ENCODE peak calls at places on chromosomes 11 and 22, in seven cellular contexts. M is H9, P is IMR-90, W is neuronal stem cell, U is H1, N is mesendoderm, C is trophoblast cell. K is an unnamed sample.

GRCh38 chr11:47435687-47436086 is 9.4 kb upstream of the PSMC3 start:
- DNase-seq in M (no peak), P (no peak), W (no peak), U (no peak), N (no peak), C (no peak), K (no peak)

GRCh38 chr22:50720301-50720845 is 17.6 kb upstream of the ACR start:
- DNase-seq in M (no peak), P (no peak), W (no peak), U (no peak), N (peak), C (no peak), K (no peak)

GRCh38 chr11:105706025-105706530 is 96.2 kb downstream of the GRIA4 start:
- DNase-seq in M (no peak), P (no peak), W (no peak), U (no peak), N (no peak), C (no peak), K (no peak)

GRCh38 chr11:6468712-6469495 is 4.8 kb downstream of the TRIM3 start:
- DNase-seq in M (peak), P (peak), W (peak), U (peak), N (peak), C (peak), K (peak)

GRCh38 chr11:114610984-114611944 is 15.7 kb upstream of the NXPE4 start:
- DNase-seq in M (no peak), P (peak), W (no peak), U (no peak), N (peak), C (no peak), K (peak)

GRCh38 chr11:93536346-93536871 is 6.8 kb downstream of the SMCO4 start:
- DNase-seq in M (no peak), P (no peak), W (no peak), U (no peak), N (peak), C (no peak), K (no peak)

GRCh38 chr11:119175493-119176077 is 7.1 kb downstream of the NLRX1 start:
- DNase-seq in M (no peak), P (peak), W (no peak), U (no peak), N (peak), C (no peak), K (peak)

GRCh38 chr11:46759196-46759595 is 40.2 kb downstream of the F2 start:
- DNase-seq in M (no peak), P (no peak), W (no peak), U (no peak), N (no peak), C (no peak), K (no peak)

GRCh38 chr11:62555464-62556092 is 9.0 kb upstream of the AHNAK start:
- DNase-seq in M (no peak), P (peak), W (no peak), U (no peak), N (peak), C (no peak), K (no peak)

GRCh38 chr11:82858556-82859091 is 41.6 kb downstream of the PRCP start:
- DNase-seq in M (no peak), P (peak), W (no peak), U (no peak), N (no peak), C (no peak), K (peak)

GRCh38 chr11:19845633-19846032 is 133.0 kb downstream of the NAV2 start:
- DNase-seq in M (no peak), P (no peak), W (no peak), U (no peak), N (no peak), C (no peak), K (no peak)

GRCh38 chr11:79045811-79046304 is 395.0 kb downstream of the TENM4 start:
- DNase-seq in M (no peak), P (peak), W (no peak), U (no peak), N (peak), C (no peak), K (peak)

GRCh38 chr11:78595431-78596130 is 20.9 kb upstream of the NARS2 start:
- DNase-seq in M (no peak), P (peak), W (no peak), U (no peak), N (no peak), C (no peak), K (peak)

GRCh38 chr11:69253028-69253427 is 40.9 kb upstream of the MYEOV start:
- DNase-seq in M (no peak), P (peak), W (no peak), U (no peak), N (peak), C (no peak), K (peak)

GRCh38 chr22:48099671-48100070 is 1337.2 kb downstream of the TBC1D22A start:
- DNase-seq in M (peak), P (no peak), W (no peak), U (no peak), N (no peak), C (no peak), K (no peak)

GRCh38 chr11:80085563-80085962 is 644.7 kb upstream of the TENM4 start:
- DNase-seq in M (no peak), P (no peak), W (no peak), U (no peak), N (no peak), C (no peak), K (no peak)

GRCh38 chr11:86717817-86718501 is 45.5 kb upstream of the ME3 start:
- DNase-seq in M (no peak), P (no peak), W (no peak), U (no peak), N (no peak), C (peak), K (no peak)

GRCh38 chr11:67680701-67681472 is 6.5 kb upstream of the ALDH3B2 start:
- DNase-seq in M (no peak), P (no peak), W (no peak), U (peak), N (no peak), C (no peak), K (no peak)

GRCh38 chr11:22807855-22808558 is 21.6 kb downstream of the SVIP start:
- DNase-seq in M (no peak), P (peak), W (no peak), U (no peak), N (no peak), C (no peak), K (no peak)

GRCh38 chr11:110377451-110377850 is 52.3 kb upstream of the FDX1 start:
- DNase-seq in M (no peak), P (no peak), W (no peak), U (no peak), N (no peak), C (peak), K (no peak)

GRCh38 chr11:110379261-110379660 is 50.5 kb upstream of the FDX1 start:
- DNase-seq in M (no peak), P (no peak), W (no peak), U (no peak), N (no peak), C (peak), K (no peak)

GRCh38 chr11:110379936-110380335 is 49.8 kb upstream of the FDX1 start:
- DNase-seq in M (no peak), P (no peak), W (no peak), U (no peak), N (no peak), C (peak), K (no peak)

GRCh38 chr11:110376711-110377324 is 52.9 kb upstream of the FDX1 start:
- DNase-seq in M (peak), P (peak), W (peak), U (no peak), N (peak), C (peak), K (peak)

DNA sequence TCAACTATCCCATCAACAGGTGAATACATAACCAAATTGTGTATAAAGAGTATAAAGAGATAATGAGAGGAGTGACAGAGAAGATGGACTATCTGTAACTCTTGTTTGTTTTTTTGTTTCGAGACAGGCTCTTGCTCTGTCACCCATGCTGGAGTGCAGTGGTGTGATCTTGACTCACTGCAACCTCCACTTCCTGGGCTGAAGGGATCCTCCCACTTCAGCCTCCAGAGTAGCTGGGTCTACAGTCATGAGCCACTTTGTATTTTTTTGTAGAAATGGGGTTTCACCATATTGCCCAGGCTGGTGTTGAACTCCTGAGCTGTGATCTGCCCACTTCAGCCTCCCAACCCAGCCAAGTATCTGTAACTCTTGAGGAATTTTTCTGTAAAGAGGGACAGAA is 48.5 kb upstream of the FDX1 start:
- DNase-seq in M (no peak), P (no peak), W (no peak), U (no peak), N (no peak), C (no peak), K (no peak)
- H3K4me2 ChIP-seq in M (no peak), P (no peak), W (no peak), U (no peak), N (no peak), C (no peak), K (no peak)

GRCh38 chr11:121540627-121541026 is 87.9 kb upstream of the SORL1-AS1 start:
- DNase-seq in M (no peak), P (no peak), W (no peak), U (no peak), N (no peak), C (no peak), K (peak)

GRCh38 chr11:121539000-121539399 is 86.2 kb upstream of the SORL1-AS1 start:
- DNase-seq in M (no peak), P (no peak), W (no peak), U (no peak), N (no peak), C (no peak), K (no peak)

GRCh38 chr11:121535122-121535796 is 82.5 kb upstream of the SORL1-AS1 start:
- DNase-seq in M (no peak), P (peak), W (no peak), U (no peak), N (no peak), C (no peak), K (no peak)

GRCh38 chr11:121536116-121536515 is 83.3 kb upstream of the SORL1-AS1 start:
- DNase-seq in M (no peak), P (no peak), W (no peak), U (no peak), N (no peak), C (no peak), K (no peak)

GRCh38 chr11:121538054-121538453 is 85.3 kb upstream of the SORL1-AS1 start:
- DNase-seq in M (no peak), P (no peak), W (no peak), U (no peak), N (no peak), C (no peak), K (no peak)
- H2AK5ac ChIP-seq in M (no peak), P (no peak), W (no peak), U (no peak), N (no peak), C (no peak), K (no peak)

GRCh38 chr22:37229012-37229804 is 14.9 kb downstream of the RAC2 start:
- DNase-seq in M (no peak), P (peak), W (no peak), U (no peak), N (no peak), C (no peak), K (peak)
- H3K4me2 ChIP-seq in M (no peak), P (no peak), W (no peak), U (no peak), N (no peak), C (no peak), K (no peak)

GRCh38 chr11:113387605-113388211 is at the start of gene ANKK1:
- DNase-seq in M (peak), P (no peak), W (peak), U (peak), N (peak), C (peak), K (no peak)
- H2AK5ac ChIP-seq in M (no peak), P (no peak), W (peak), U (no peak), N (peak), C (peak), K (no peak)

GRCh38 chr22:44391481-44392445 is 79.0 kb upstream of the SHISAL1 start:
- DNase-seq in M (peak), P (no peak), W (no peak), U (peak), N (peak), C (no peak), K (no peak)
- H3K4me2 ChIP-seq in M (no peak), P (no peak), W (no peak), U (no peak), N (no peak), C (no peak), K (no peak)